ENCODE peak calls at places on chromosomes 13 and 19, in nine cellular contexts. I, A, O, T, E, X, M, G and K are unnamed samples.

GRCh38 chr13:93529961-93530360 is 303.4 kb downstream of the GPC6 start:
- DNase-seq in I (no peak), A (no peak), O (peak), T (no peak), E (no peak), X (peak), M (no peak), G (no peak), K (no peak)

GRCh38 chr13:76503756-76504155 is 382.4 kb downstream of the KCTD12 start:
- DNase-seq in I (no peak), A (no peak), O (no peak), T (no peak), E (no peak), X (no peak), M (no peak), G (no peak), K (no peak)

GRCh38 chr19:4722671-4723464 is 774 bp downstream of the DPP9 start:
- DNase-seq in I (no peak), A (no peak), O (peak), T (no peak), E (no peak), X (peak), M (no peak), G (no peak), K (no peak)

GRCh38 chr13:114311908-114312307 is 2.4 kb upstream of the CHAMP1 start:
- DNase-seq in I (no peak), A (no peak), O (peak), T (no peak), E (no peak), X (peak), M (no peak), G (no peak), K (no peak)

GRCh38 chr19:47663911-47664771 is 49.1 kb upstream of the EHD2 start:
- DNase-seq in I (no peak), A (no peak), O (peak), T (no peak), E (peak), X (peak), M (peak), G (no peak), K (peak)

GRCh38 chr19:45767881-45768643 is 990 bp downstream of the SIX5 start:
- DNase-seq in I (peak), A (peak), O (peak), T (no peak), E (peak), X (peak), M (no peak), G (peak), K (no peak)

GRCh38 chr19:57947088-57947418 is 453 bp downstream of the ZNF256 start:
- DNase-seq in I (no peak), A (no peak), O (no peak), T (no peak), E (no peak), X (no peak), M (no peak), G (no peak), K (no peak)

GRCh38 chr19:18604820-18605159 is 1.8 kb downstream of the CRLF1 start:
- DNase-seq in I (no peak), A (no peak), O (no peak), T (no peak), E (no peak), X (no peak), M (no peak), G (no peak), K (no peak)

GRCh38 chr19:55175117-55175867 is 4.8 kb downstream of the SYT5 start:
- DNase-seq in I (no peak), A (no peak), O (no peak), T (no peak), E (no peak), X (no peak), M (no peak), G (no peak), K (no peak)

GRCh38 chr13:20351279-20352022 is 119.3 kb upstream of the GJB6 start:
- DNase-seq in I (no peak), A (no peak), O (no peak), T (no peak), E (no peak), X (peak), M (peak), G (no peak), K (no peak)

GRCh38 chr13:37349916-37350315 is 244.5 kb upstream of the CSNK1A1L start:
- DNase-seq in I (no peak), A (no peak), O (no peak), T (no peak), E (no peak), X (peak), M (no peak), G (no peak), K (no peak)

GRCh38 chr13:101490400-101491015 is 38.0 kb downstream of the ITGBL1 start:
- DNase-seq in I (no peak), A (no peak), O (no peak), T (no peak), E (no peak), X (peak), M (peak), G (no peak), K (no peak)

GRCh38 chr19:5627395-5627904 is 4.6 kb downstream of the SAFB start:
- DNase-seq in I (peak), A (peak), O (no peak), T (no peak), E (peak), X (peak), M (no peak), G (peak), K (no peak)

GRCh38 chr19:45446295-45446694 is 21.5 kb upstream of the FOSB start:
- DNase-seq in I (no peak), A (no peak), O (peak), T (no peak), E (no peak), X (peak), M (no peak), G (no peak), K (no peak)

GRCh38 chr13:26548251-26548765 is 9.2 kb upstream of the WASF3 start:
- DNase-seq in I (no peak), A (no peak), O (no peak), T (no peak), E (no peak), X (no peak), M (no peak), G (no peak), K (no peak)